ENCODE peak calls at places on chromosomes 5 and 9, in eight cellular contexts. Y is B cell, X is bronchial epithelial cell, P is cardiac muscle cell, D is spleen, N is heart left ventricle, J is left ventricle myocardium inferior, G is neural progenitor cell. T is an unnamed sample.

GRCh38 chr5:141650851-141651727 is at the start of gene FCHSD1:
- DNase-seq in N (peak), Y (peak), P (peak), J (peak), D (peak), G (peak), X (peak), T (peak)

GRCh38 chr9:90245661-90246060 is 397.0 kb downstream of the DIRAS2 start:
- DNase-seq in D (no peak), Y (no peak), X (no peak), J (no peak), P (no peak), G (no peak), N (no peak), T (no peak)

GRCh38 chr5:132013006-132013689 is 1.7 kb upstream of the ACSL6 start:
- DNase-seq in J (no peak), P (no peak), X (no peak), G (no peak), N (peak), Y (no peak), D (peak), T (no peak)

GRCh38 chr5:16615737-16616535 is 861 bp downstream of the RETREG1 start:
- DNase-seq in J (no peak), P (no peak), G (peak), Y (peak), D (peak), X (peak), N (no peak), T (peak)

GRCh38 chr5:17951392-17952169 is 317.3 kb downstream of the TAF11L14 start:
- DNase-seq in N (no peak), X (peak), P (no peak), J (no peak), D (no peak), G (peak), Y (no peak), T (peak)

GRCh38 chr5:38607930-38608545 is 51.6 kb upstream of the LIFR start:
- DNase-seq in J (no peak), X (no peak), P (peak), G (no peak), Y (no peak), N (no peak), D (no peak), T (no peak)

GRCh38 chr9:87894998-87895625 is 12.4 kb downstream of the SPATA31E1 start:
- DNase-seq in X (no peak), G (no peak), J (no peak), Y (no peak), P (no peak), N (no peak), D (no peak), T (no peak)

GRCh38 chr9:93288341-93288740 is 104.4 kb downstream of the WNK2 start:
- DNase-seq in Y (peak), G (no peak), P (no peak), J (no peak), X (no peak), N (no peak), D (peak), T (no peak)

GRCh38 chr5:72552041-72552557 is 44.9 kb upstream of the ZNF366 start:
- DNase-seq in J (no peak), N (no peak), Y (no peak), D (no peak), G (no peak), X (peak), P (peak), T (no peak)

GRCh38 chr5:88761269-88761880 is 121.6 kb downstream of the MEF2C start:
- DNase-seq in J (no peak), Y (no peak), X (peak), D (no peak), P (peak), G (no peak), N (no peak), T (no peak)

GRCh38 chr5:76546497-76547102 is 76.6 kb downstream of the F2RL2 start:
- DNase-seq in Y (no peak), N (no peak), D (no peak), P (no peak), X (no peak), J (no peak), G (no peak), T (no peak)

GRCh38 chr5:14968796-14969195 is 97.2 kb upstream of the ANKH start:
- DNase-seq in Y (no peak), P (no peak), N (no peak), D (no peak), G (no peak), J (no peak), X (no peak), T (no peak)

GRCh38 chr5:133818031-133818431 is 150.4 kb downstream of the C5orf15 start:
- DNase-seq in D (no peak), X (peak), N (peak), P (peak), Y (no peak), G (peak), J (peak), T (no peak)

GRCh38 chr5:86981898-86982297 is 285.8 kb upstream of the RASA1 start:
- DNase-seq in X (peak), P (no peak), G (no peak), Y (no peak), N (no peak), J (no peak), D (no peak), T (no peak)

GRCh38 chr9:115262477-115262876 is 144.5 kb upstream of the TNC start:
- DNase-seq in G (no peak), P (peak), D (no peak), N (peak), J (peak), Y (no peak), X (peak), T (no peak)

GRCh38 chr9:131758972-131759647 is 19.2 kb upstream of the RAPGEF1 start:
- DNase-seq in X (peak), P (no peak), D (no peak), J (no peak), N (no peak), G (no peak), Y (no peak), T (no peak)

GRCh38 chr5:76813982-76814562 is 4.8 kb upstream of the F2RL1 start:
- DNase-seq in P (no peak), J (no peak), G (no peak), Y (no peak), D (no peak), N (no peak), X (peak), T (no peak)

GRCh38 chr5:42499016-42499415 is 75.8 kb downstream of the GHR start:
- DNase-seq in N (no peak), P (no peak), X (no peak), G (no peak), J (no peak), Y (no peak), D (no peak), T (no peak)

GRCh38 chr9:29691758-29692407 is 2118.6 kb upstream of the C9orf72 start:
- DNase-seq in X (peak), J (no peak), N (no peak), G (peak), P (peak), Y (no peak), D (no peak), T (peak)

GRCh38 chr5:141976176-141976575 is 7.3 kb downstream of the RNF14 start:
- DNase-seq in G (no peak), P (no peak), Y (no peak), N (no peak), D (no peak), X (peak), J (no peak), T (no peak)

GRCh38 chr9:37953775-37954437 is 50.0 kb upstream of the SLC25A51 start:
- DNase-seq in G (no peak), P (peak), D (peak), X (peak), N (no peak), Y (no peak), J (no peak), T (no peak)

GRCh38 chr9:101184813-101185278 is 156.3 kb downstream of the PLPPR1 start:
- DNase-seq in J (no peak), X (no peak), N (no peak), G (no peak), D (no peak), Y (no peak), P (no peak), T (no peak)

GRCh38 chr5:144405986-144406385 is 235.3 kb downstream of the KCTD16 start:
- DNase-seq in G (peak), J (no peak), X (no peak), N (no peak), D (no peak), P (no peak), Y (no peak), T (peak)

GRCh38 chr9:115115924-115116323 is 2.0 kb downstream of the TNC start:
- DNase-seq in N (no peak), P (no peak), J (no peak), D (no peak), Y (no peak), X (peak), G (no peak), T (no peak)

GRCh38 chr9:126805546-126806262 is 864 bp downstream of the ZBTB43 start:
- DNase-seq in Y (peak), G (peak), X (peak), N (peak), P (peak), J (peak), D (peak), T (peak)

GRCh38 chr9:27478322-27478721 is 45.8 kb upstream of the IFNK start:
- DNase-seq in N (no peak), P (no peak), G (no peak), D (no peak), J (no peak), X (no peak), Y (no peak), T (no peak)

GRCh38 chr5:72166070-72166979 is 59.0 kb downstream of the MAP1B start:
- DNase-seq in G (peak), J (peak), P (peak), X (peak), N (peak), D (no peak), Y (no peak), T (no peak)

GRCh38 chr5:54446169-54446786 is 9.2 kb upstream of the HSPB3 start:
- DNase-seq in P (peak), Y (no peak), X (no peak), D (no peak), G (no peak), N (peak), J (peak), T (no peak)

GRCh38 chr5:54453091-54453490 is 2.4 kb upstream of the HSPB3 start:
- DNase-seq in G (no peak), J (no peak), N (no peak), D (no peak), Y (no peak), P (peak), X (no peak), T (no peak)

GRCh38 chr5:54450542-54450941 is 5.0 kb upstream of the HSPB3 start:
- DNase-seq in X (no peak), D (no peak), N (no peak), P (no peak), Y (no peak), G (no peak), J (no peak), T (no peak)

GRCh38 chr5:54445691-54446090 is 9.8 kb upstream of the HSPB3 start:
- DNase-seq in Y (no peak), P (no peak), X (no peak), J (no peak), G (no peak), N (no peak), D (no peak), T (no peak)

GRCh38 chr5:54449923-54450322 is 5.6 kb upstream of the HSPB3 start:
- DNase-seq in D (no peak), G (no peak), Y (no peak), J (no peak), X (no peak), P (no peak), N (no peak), T (no peak)
- TF ChIP-seq CTCF in D (no peak), G (no peak), Y (no peak), J (no peak), X (no peak), P (no peak), N (no peak), T (no peak)

GRCh38 chr5:40557486-40557885 is 122.2 kb upstream of the PTGER4 start:
- DNase-seq in G (no peak), D (no peak), Y (no peak), J (no peak), X (no peak), N (no peak), P (no peak), T (no peak)

GRCh38 chr5:40554794-40555193 is 124.9 kb upstream of the PTGER4 start:
- DNase-seq in J (no peak), X (no peak), N (no peak), D (no peak), Y (no peak), G (no peak), P (no peak), T (no peak)

GRCh38 chr5:40554048-40554447 is 125.7 kb upstream of the PTGER4 start:
- DNase-seq in Y (no peak), P (no peak), D (no peak), X (no peak), G (no peak), J (no peak), N (no peak), T (no peak)

GRCh38 chr5:40556811-40557210 is 122.9 kb upstream of the PTGER4 start:
- DNase-seq in D (no peak), Y (no peak), P (no peak), N (no peak), J (no peak), X (no peak), G (no peak), T (no peak)

DNA sequence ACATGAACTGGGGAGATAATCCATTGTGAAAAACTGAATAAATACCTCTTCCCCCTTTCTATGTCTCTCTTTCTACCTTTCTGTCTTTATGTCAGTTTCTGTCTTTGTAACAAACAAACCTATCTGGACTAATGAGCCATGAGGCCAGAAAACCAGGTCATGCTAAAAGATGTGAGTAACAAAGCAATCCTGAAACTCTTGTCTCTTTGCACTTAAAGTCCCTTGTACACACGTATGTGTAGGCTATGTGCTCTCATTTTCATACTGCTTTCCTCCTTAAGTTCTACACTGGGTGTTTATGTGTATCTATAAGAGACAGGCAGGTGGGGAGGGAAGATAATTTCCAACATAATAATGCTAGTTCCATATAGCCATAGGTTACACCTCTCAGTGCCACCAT is 123.8 kb upstream of the PTGER4 start:
- DNase-seq in G (no peak), X (no peak), Y (no peak), N (no peak), P (no peak), J (no peak), D (no peak), T (no peak)
- TF ChIP-seq CTCF in G (no peak), X (no peak), Y (no peak), N (no peak), P (no peak), J (no peak), D (no peak), T (no peak)

DNA sequence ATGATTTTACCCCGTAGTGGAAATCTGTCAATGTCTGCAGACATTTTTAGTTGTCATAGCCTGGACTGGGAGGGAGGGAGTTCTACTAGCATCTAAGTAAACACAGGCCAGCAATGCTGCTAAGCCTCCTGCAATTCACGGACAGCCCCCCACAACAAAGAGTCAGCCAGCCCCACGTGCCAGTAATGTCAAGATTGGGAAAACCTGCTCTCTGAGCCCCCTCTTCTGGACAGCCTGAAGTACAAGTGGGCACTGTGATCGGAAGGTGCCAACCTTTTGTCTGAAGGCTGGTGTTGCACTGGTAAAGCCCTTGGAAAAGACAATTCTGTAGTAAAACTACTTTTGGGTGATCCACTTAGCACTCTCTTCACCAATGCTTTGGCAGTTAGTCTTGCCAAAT is 154.5 kb downstream of the TARS1 start:
- DNase-seq in P (no peak), G (peak), N (no peak), Y (no peak), J (no peak), D (no peak), X (no peak), T (no peak)
- TF ChIP-seq CTCF in P (no peak), G (peak), N (no peak), Y (no peak), J (no peak), D (no peak), X (no peak), T (no peak)

GRCh38 chr5:10898489-10898888 is 137.5 kb upstream of the DAP start:
- DNase-seq in Y (no peak), G (peak), J (no peak), P (no peak), X (no peak), D (no peak), N (no peak), T (no peak)

GRCh38 chr5:10904862-10905432 is 143.9 kb upstream of the DAP start:
- DNase-seq in Y (no peak), X (no peak), P (no peak), N (no peak), G (peak), J (no peak), D (no peak), T (no peak)

GRCh38 chr5:10903786-10904560 is 142.9 kb upstream of the DAP start:
- DNase-seq in N (no peak), D (no peak), P (no peak), Y (no peak), G (no peak), X (no peak), J (no peak), T (no peak)

DNA sequence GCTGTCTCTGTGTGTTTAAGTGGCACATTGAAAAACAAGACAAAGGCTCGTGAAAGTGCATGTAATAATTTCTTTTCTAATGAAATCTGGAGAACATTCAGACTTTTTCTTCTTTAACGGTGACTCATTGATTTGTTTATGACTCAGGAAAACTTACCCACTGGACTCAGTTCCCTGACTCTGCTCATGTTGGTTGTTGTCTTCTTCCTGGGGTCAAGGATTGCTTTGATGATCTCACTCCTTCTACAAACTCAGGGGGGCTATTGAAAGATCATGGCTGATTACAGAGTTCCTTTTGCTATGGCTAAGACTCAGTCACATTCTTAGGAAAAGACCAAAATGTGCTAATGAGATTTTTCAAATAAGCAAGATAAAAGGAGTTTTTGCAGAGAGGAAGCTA is 141.1 kb upstream of the DAP start:
- DNase-seq in D (no peak), J (no peak), X (peak), Y (no peak), P (no peak), G (no peak), N (no peak), T (no peak)
- TF ChIP-seq CTCF in D (no peak), J (no peak), X (no peak), Y (no peak), P (no peak), G (no peak), N (no peak), T (no peak)

GRCh38 chr5:113091622-113092021 is 115.0 kb downstream of the DCP2 start:
- DNase-seq in N (no peak), D (no peak), Y (no peak), J (no peak), X (no peak), P (no peak), G (no peak), T (no peak)

GRCh38 chr5:113087994-113088519 is 111.5 kb downstream of the DCP2 start:
- DNase-seq in G (no peak), X (no peak), J (no peak), D (no peak), Y (no peak), P (peak), N (no peak), T (no peak)

GRCh38 chr5:113089653-113090335 is 113.2 kb downstream of the DCP2 start:
- DNase-seq in D (no peak), Y (no peak), G (no peak), X (no peak), J (peak), N (peak), P (peak), T (no peak)

GRCh38 chr5:113092683-113093082 is 116.1 kb downstream of the DCP2 start:
- DNase-seq in G (no peak), Y (no peak), N (no peak), X (peak), D (no peak), P (no peak), J (no peak), T (no peak)

DNA sequence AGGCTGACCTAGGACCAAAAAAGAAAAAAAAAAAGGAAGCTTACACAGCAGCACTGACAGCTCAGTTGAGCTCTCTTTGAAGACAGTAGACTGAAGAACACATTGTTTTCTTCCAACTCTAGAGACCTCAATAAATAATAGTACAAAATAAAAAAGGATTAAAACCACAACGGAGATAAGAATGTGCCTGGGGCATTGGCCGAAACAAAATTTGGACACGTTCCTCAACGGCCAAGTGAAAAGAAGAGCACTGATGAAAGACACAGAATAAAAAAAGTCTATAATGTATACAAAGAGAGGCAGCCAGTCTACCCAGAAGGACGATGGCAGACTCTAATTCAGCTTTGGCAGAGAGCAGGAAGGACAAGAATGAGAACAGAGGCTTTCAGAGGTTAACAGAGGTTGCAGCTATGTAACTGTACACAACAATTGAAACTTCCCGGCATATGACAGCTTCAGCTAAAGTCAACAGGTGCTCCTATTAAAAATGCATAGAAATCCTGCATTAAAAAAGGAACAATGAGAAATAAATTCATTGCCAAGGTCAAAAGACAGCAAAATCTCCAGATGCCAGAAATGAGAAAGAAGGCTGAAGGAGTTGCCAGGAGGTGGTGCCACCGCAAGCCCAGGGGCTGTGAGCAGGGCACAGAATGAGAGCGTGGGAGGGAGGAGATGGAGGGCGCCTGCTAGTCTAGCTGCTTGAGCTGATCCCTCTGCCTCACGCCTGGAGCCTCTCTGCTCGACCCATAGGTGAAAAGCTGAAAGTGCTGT is 113.9 kb downstream of the DCP2 start:
- DNase-seq in P (peak), G (no peak), D (no peak), Y (no peak), N (no peak), J (no peak), X (no peak), T (no peak)
- TF ChIP-seq CTCF in P (no peak), G (no peak), D (no peak), Y (no peak), N (peak), J (no peak), X (no peak), T (no peak)

DNA sequence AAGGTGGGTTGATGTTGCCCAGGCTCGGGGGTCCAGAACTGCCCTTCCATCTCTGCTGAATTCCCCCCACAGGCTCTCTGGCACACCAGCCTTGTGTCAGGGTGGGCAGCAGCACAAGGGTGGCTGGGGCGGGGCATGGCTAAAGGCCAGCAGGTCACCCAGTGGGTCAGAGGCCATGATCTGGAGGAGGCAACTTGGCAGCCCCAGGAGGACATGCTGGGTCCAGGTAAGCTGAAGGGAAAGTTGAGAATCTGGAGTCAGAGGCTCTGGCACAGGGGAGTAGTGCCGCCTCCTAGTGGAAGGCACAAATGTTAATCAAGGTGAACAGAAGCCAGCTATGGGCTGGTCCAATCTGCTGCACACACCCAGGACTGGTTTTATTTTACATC is 6.2 kb downstream of the TMEM8B start:
- DNase-seq in G (peak), Y (no peak), N (no peak), X (no peak), P (peak), D (no peak), J (no peak), T (no peak)
- TF ChIP-seq CTCF in G (peak), Y (no peak), N (no peak), X (peak), P (peak), D (no peak), J (no peak), T (no peak)

T was measured in nephron progenitor cell.